ENCODE peak calls at places on chromosomes 1 and 21, in seven cellular contexts. S, U, K, B, F, A and H are unnamed samples. For H3K36me3, the result is how much of the 10 kb centered on the place peaks cover.

GRCh38 chr21:36859744-36860501 is 106.5 kb downstream of the HLCS start:
- DNase-seq in S (peak), A (peak), F (peak), K (peak), U (peak), B (peak), H (peak)

GRCh38 chr1:50971748-50972305 is 1.8 kb downstream of the CDKN2C start:
- DNase-seq in K (no peak), U (no peak), A (no peak), S (no peak), F (no peak), B (no peak), H (no peak)

GRCh38 chr1:19351858-19352257 is 39.7 kb downstream of the SLC66A1 start:
- DNase-seq in S (no peak), F (no peak), U (no peak), B (peak), K (peak), A (no peak), H (no peak)

GRCh38 chr1:19312782-19313635 is 883 bp downstream of the SLC66A1 start:
- DNase-seq in S (no peak), B (no peak), A (no peak), U (no peak), K (no peak), F (no peak), H (no peak)

GRCh38 chr21:28018741-28019669 is 973.7 kb downstream of the LTN1 start:
- DNase-seq in S (no peak), F (no peak), A (no peak), U (no peak), K (no peak), B (peak), H (no peak)

GRCh38 chr1:98870959-98871903 is 133.4 kb downstream of the PLPPR5 start:
- DNase-seq in F (peak), S (no peak), K (no peak), U (no peak), A (peak), B (no peak), H (peak)

GRCh38 chr1:30320581-30320890 is 402.8 kb downstream of the MATN1 start:
- DNase-seq in B (no peak), F (no peak), S (no peak), U (no peak), K (no peak), A (no peak), H (no peak)

GRCh38 chr1:15696956-15697521 is 12.9 kb downstream of the PLEKHM2 start:
- DNase-seq in B (no peak), K (no peak), S (no peak), U (peak), A (peak), F (peak), H (no peak)

GRCh38 chr1:182111496-182111895 is 50.0 kb upstream of the ZNF648 start:
- DNase-seq in K (no peak), B (no peak), S (no peak), U (no peak), F (no peak), A (no peak), H (no peak)

GRCh38 chr1:156581661-156582387 is 2.3 kb downstream of the TTC24 start:
- DNase-seq in S (no peak), U (no peak), K (no peak), A (peak), F (peak), B (no peak), H (no peak)

GRCh38 chr1:236142358-236143103 is at the start of gene GPR137B:
- DNase-seq in F (peak), U (peak), A (peak), S (no peak), B (peak), K (peak), H (peak)

GRCh38 chr1:14598007-14598497 is 433 bp upstream of the KAZN start:
- DNase-seq in K (no peak), U (no peak), S (no peak), B (no peak), F (no peak), A (no peak), H (no peak)

GRCh38 chr1:106814418-106814817 is 242.1 kb upstream of the PRMT6 start:
- DNase-seq in U (no peak), K (no peak), A (no peak), F (no peak), B (no peak), S (no peak), H (no peak)

GRCh38 chr1:16618719-16619118 is 5.4 kb upstream of the NBPF1 start:
- DNase-seq in U (peak), S (no peak), F (no peak), A (peak), B (peak), K (peak), H (no peak)

GRCh38 chr1:241615043-241615974 is 24.9 kb downstream of the CHML start:
- DNase-seq in B (no peak), U (no peak), K (no peak), S (no peak), F (no peak), A (no peak), H (no peak)

GRCh38 chr21:45326834-45327457 is 39.3 kb upstream of the POFUT2 start:
- DNase-seq in S (no peak), A (no peak), U (peak), B (no peak), K (no peak), F (no peak), H (no peak)

GRCh38 chr1:67604778-67605177 is 80.2 kb upstream of the GADD45A start:
- DNase-seq in A (no peak), U (no peak), B (no peak), F (no peak), S (no peak), K (no peak), H (no peak)

GRCh38 chr1:240737268-240737667 is 125.3 kb upstream of the GREM2 start:
- DNase-seq in U (no peak), S (no peak), K (no peak), A (no peak), F (no peak), B (no peak), H (no peak)

GRCh38 chr1:115065021-115065420 is 24.3 kb downstream of the TSPAN2 start:
- DNase-seq in B (no peak), K (no peak), S (no peak), A (no peak), F (no peak), U (no peak), H (no peak)

GRCh38 chr1:100506221-100506620 is 31.7 kb upstream of the GPR88 start:
- DNase-seq in F (no peak), K (no peak), U (no peak), A (no peak), B (no peak), S (no peak), H (peak)

GRCh38 chr1:153260473-153260979 is 1.0 kb downstream of the LORICRIN start:
- DNase-seq in U (no peak), F (peak), A (peak), K (no peak), B (no peak), S (no peak), H (no peak)

GRCh38 chr1:18890704-18891103 is 11.7 kb downstream of the ALDH4A1 start:
- DNase-seq in F (no peak), K (no peak), S (no peak), U (no peak), B (no peak), A (no peak), H (no peak)

GRCh38 chr1:101371259-101371658 is 134.4 kb downstream of the S1PR1 start:
- DNase-seq in U (no peak), K (no peak), S (no peak), B (no peak), A (no peak), F (no peak), H (peak)

GRCh38 chr1:171819946-171820345 is 21.4 kb upstream of the DNM3 start:
- DNase-seq in K (no peak), S (no peak), B (no peak), F (no peak), U (no peak), A (no peak), H (no peak)

GRCh38 chr1:155123801-155124200 is 3.9 kb upstream of the EFNA1 start:
- DNase-seq in K (no peak), B (no peak), U (no peak), F (no peak), S (no peak), A (no peak), H (no peak)

GRCh38 chr1:19209990-19210771 is at the start of gene UBR4:
- DNase-seq in F (peak), S (peak), B (peak), U (peak), A (peak), K (peak), H (peak)

GRCh38 chr21:41823906-41824305 is 55.2 kb downstream of the PRDM15 start:
- DNase-seq in K (no peak), S (no peak), U (no peak), F (no peak), B (no peak), A (no peak), H (no peak)

GRCh38 chr21:41821081-41821755 is 54.4 kb upstream of the RIPK4 start:
- DNase-seq in U (no peak), B (no peak), S (no peak), A (no peak), F (no peak), K (no peak), H (no peak)

GRCh38 chr21:41820384-41821080 is 53.7 kb upstream of the RIPK4 start:
- DNase-seq in K (no peak), A (no peak), F (no peak), B (no peak), U (no peak), S (no peak), H (no peak)

GRCh38 chr21:41823166-41823565 is 56.0 kb downstream of the PRDM15 start:
- DNase-seq in F (no peak), U (no peak), K (no peak), S (no peak), B (no peak), A (no peak), H (no peak)

GRCh38 chr21:41821756-41822431 is 55.0 kb upstream of the RIPK4 start:
- DNase-seq in B (no peak), F (no peak), A (no peak), K (no peak), U (no peak), S (no peak), H (no peak)
- H3K36me3 ChIP-seq in B (half or more), F (under half), A (under half), K (under half), U (under half), S (under half), H (under half)

GRCh38 chr1:245169391-245169790 is 14.6 kb downstream of the KIF26B start:
- DNase-seq in U (no peak), A (no peak), B (no peak), S (no peak), K (no peak), F (no peak), H (no peak)

GRCh38 chr1:245161866-245162265 is 7.1 kb downstream of the KIF26B start:
- DNase-seq in S (no peak), K (no peak), U (no peak), B (no peak), A (no peak), F (no peak), H (no peak)

GRCh38 chr1:245168921-245169320 is 14.1 kb downstream of the KIF26B start:
- DNase-seq in F (no peak), B (no peak), K (no peak), S (no peak), A (no peak), U (no peak), H (no peak)

GRCh38 chr1:245168090-245168489 is 13.3 kb downstream of the KIF26B start:
- DNase-seq in S (no peak), F (no peak), K (no peak), U (peak), B (peak), A (no peak), H (no peak)

GRCh38 chr1:245166471-245166885 is 11.7 kb downstream of the KIF26B start:
- DNase-seq in K (no peak), S (no peak), F (no peak), A (no peak), B (no peak), U (no peak), H (no peak)
- H3K4me3 ChIP-seq in K (no peak), S (no peak), F (no peak), A (no peak), B (no peak), U (peak), H (peak)

DNA sequence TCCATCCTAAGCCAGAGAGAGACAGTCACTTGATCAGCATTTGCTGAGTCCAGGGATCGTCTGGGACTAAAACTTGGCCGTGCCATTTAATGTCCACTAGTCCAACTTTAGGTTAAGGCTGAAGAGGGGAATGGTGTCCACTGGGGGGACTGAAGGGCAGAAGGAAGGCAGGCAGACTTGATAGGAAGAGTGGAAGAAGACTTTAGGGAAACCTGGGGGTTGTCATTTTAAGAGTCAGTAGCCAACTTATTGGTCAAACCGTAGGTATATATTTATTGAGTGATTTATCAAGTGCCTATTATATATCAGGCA is 1.3 kb upstream of the LMOD1 start:
- DNase-seq in U (no peak), F (no peak), B (no peak), K (no peak), S (no peak), A (no peak), H (no peak)
- H3K27ac ChIP-seq in U (no peak), F (no peak), B (peak), K (peak), S (no peak), A (no peak), H (no peak)

GRCh38 chr1:244700808-244701207 is 47.9 kb downstream of the DESI2 start:
- DNase-seq in A (no peak), B (no peak), K (no peak), S (no peak), U (no peak), F (no peak), H (no peak)
- H3K36me3 ChIP-seq in A (under half), B (half or more), K (under half), S (under half), U (half or more), F (under half), H (under half)

DNA sequence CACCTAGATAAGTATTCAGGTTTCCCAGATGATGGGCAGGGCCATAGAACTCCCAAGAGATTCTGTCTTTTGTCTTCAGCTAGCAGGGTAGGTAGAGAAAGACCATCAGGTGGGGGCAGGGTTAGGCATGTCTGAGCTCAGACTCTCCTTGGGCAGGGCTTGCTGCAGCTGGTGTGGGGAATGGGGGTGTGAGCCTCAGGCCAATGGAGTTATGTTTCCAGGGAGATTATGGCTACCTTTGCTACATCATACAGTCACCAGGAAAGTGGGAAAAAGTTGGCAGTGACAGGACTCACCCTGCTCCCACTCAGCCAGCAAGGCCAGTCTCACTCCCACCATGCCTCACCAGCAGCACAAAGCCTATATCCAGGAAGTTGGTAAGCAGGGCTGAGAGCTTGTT is 77.8 kb downstream of the DRAM2 start:
- DNase-seq in K (no peak), A (no peak), U (no peak), B (no peak), S (no peak), F (no peak), H (no peak)
- H3K4me3 ChIP-seq in K (no peak), A (no peak), U (no peak), B (no peak), S (no peak), F (no peak), H (no peak)

DNA sequence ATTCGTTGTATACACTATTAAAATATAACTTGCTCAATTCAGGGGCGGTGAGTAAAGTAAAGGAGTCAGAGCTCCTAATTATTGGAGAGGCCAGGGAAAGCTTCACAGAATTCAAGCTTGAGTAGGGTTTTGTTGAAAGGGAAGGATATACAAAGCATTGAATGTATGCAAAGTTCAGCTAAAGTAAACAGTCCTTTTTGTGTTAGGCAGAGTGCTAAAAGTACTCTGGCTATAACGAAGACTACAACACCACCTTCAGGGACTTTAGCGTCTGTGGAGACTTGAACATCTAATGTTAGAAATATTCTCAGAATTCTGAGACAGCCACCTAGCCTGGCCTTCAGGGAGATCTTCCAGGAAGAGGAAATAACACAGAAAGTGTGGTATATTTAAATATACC is 1.1 kb downstream of the FALEC start:
- DNase-seq in K (no peak), U (no peak), A (no peak), F (no peak), B (no peak), S (no peak), H (no peak)
- H3K27ac ChIP-seq in K (peak), U (no peak), A (no peak), F (peak), B (peak), S (no peak), H (no peak)